ENCODE peak calls at places on chromosomes 1 and 21, in four cellular contexts. Y is CD8-positive, alpha-beta memory T cell; Z is suprapubic skin; N is psoas muscle. K is an unnamed sample.

GRCh38 chr1:220680085-220680687 is 10.0 kb upstream of the C1orf115 start:
- DNase-seq in Y (peak; percentile 12), Z (no peak), N (no peak), K (no peak)

GRCh38 chr1:219782311-219782710 is 146.0 kb downstream of the SLC30A10 start:
- DNase-seq in Y (no peak), Z (no peak), N (no peak), K (no peak)

GRCh38 chr1:44831516-44831915 is 11.5 kb downstream of the PTCH2 start:
- DNase-seq in Y (no peak), Z (no peak), N (peak; percentile 30), K (no peak)

GRCh38 chr1:58432813-58433668 is 113.5 kb downstream of the OMA1 start:
- DNase-seq in Y (no peak), Z (no peak), N (no peak), K (peak; percentile 73)

GRCh38 chr1:17861685-17862084 is 106.6 kb downstream of the ACTL8 start:
- DNase-seq in Y (no peak), Z (no peak), N (no peak), K (no peak)

GRCh38 chr1:209630383-209631219 is 21.6 kb downstream of the LAMB3 start:
- DNase-seq in Y (no peak), Z (no peak), N (no peak), K (no peak)

GRCh38 chr21:41950941-41951408 is 2.8 kb downstream of the C2CD2 start:
- DNase-seq in Y (no peak), Z (no peak), N (no peak), K (no peak)

GRCh38 chr1:172837816-172838680 is 179.1 kb downstream of the FASLG start:
- DNase-seq in Y (peak; percentile 61), Z (no peak), N (no peak), K (no peak)

GRCh38 chr1:219324629-219325367 is 151.1 kb downstream of the LYPLAL1 start:
- DNase-seq in Y (no peak), Z (no peak), N (no peak), K (no peak)

GRCh38 chr1:64745986-64746940 is 1.4 kb downstream of the RAVER2 start:
- DNase-seq in Y (no peak), Z (no peak), N (no peak), K (no peak)

GRCh38 chr1:1730870-1731269 is 6.7 kb upstream of the CDK11A start:
- DNase-seq in Y (no peak), Z (peak; percentile 45), N (no peak), K (no peak)

GRCh38 chr21:29217818-29218252 is 80.9 kb upstream of the BACH1 start:
- DNase-seq in Y (no peak), Z (no peak), N (no peak), K (no peak)

GRCh38 chr1:99852648-99853047 is 2.5 kb downstream of the AGL start:
- DNase-seq in Y (no peak), Z (no peak), N (no peak), K (no peak)

GRCh38 chr1:23743287-23744052 is at the start of gene ELOA:
- DNase-seq in Y (peak; percentile 78), Z (peak; percentile 84), N (peak; percentile 89), K (peak; percentile 59)

GRCh38 chr1:225446298-225446941 is 18.6 kb upstream of the LBR start:
- DNase-seq in Y (no peak), Z (peak; percentile 54), N (no peak), K (no peak)

GRCh38 chr1:83716641-83717040 is 282.3 kb downstream of the TTLL7 start:
- DNase-seq in Y (no peak), Z (no peak), N (no peak), K (no peak)

GRCh38 chr1:83715550-83715949 is 283.4 kb downstream of the TTLL7 start:
- DNase-seq in Y (no peak), Z (no peak), N (no peak), K (no peak)

GRCh38 chr1:83717785-83718184 is 281.1 kb downstream of the TTLL7 start:
- DNase-seq in Y (no peak), Z (no peak), N (no peak), K (no peak)

GRCh38 chr1:83718338-83718737 is 280.6 kb downstream of the TTLL7 start:
- DNase-seq in Y (no peak), Z (no peak), N (no peak), K (no peak)
- H3K27ac ChIP-seq in Y (no peak overlapping the region), Z (no peak overlapping the region), N (no peak overlapping the region), K (no peak overlapping the region)

DNA sequence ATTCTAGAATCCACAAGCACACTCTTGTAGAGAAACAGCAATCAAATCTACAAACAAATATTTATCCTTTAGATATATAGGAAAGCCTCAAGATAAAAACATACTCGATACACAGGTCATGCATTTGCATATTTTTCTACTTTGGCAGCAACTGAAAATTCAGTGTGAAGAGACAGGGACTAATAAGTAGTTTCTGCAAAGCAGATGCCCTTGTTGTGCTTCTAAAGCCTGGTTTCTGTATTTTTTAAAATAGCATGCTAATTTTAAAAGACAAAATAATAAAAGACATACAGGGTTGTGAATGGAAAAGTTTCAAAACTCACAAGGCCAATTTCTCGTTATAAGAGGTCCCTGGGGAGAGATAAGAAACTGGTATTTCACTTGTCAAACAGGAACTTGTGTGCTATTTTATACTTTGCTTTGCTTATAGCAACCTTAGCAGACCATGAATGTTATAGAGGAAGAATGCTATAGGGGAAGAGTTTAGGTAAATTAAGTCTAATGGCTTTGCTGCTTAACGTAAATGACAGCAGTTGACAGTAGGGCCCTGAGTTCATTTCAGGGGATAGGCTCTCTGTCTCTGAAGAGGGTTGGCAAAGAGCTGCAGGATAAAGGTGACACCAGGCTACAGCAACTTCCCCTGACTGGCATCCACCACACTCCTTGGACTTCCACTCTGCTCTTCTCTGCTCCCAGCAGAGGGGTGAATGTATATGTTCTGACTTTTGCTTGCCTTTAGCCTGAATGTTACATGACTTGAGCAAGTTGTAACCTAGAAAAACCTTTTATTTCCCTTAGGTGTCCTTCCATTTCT is 9.4 kb upstream of the RGS13 start:
- DNase-seq in Y (no peak), Z (no peak), N (no peak), K (no peak)
- H3K4me1 ChIP-seq in Y (no peaks in the 10 kb centered on the region), Z (peaks cover 2% of the 10 kb centered on the region), N (no peaks in the 10 kb centered on the region), K (no peaks in the 10 kb centered on the region)

GRCh38 chr21:45469273-45470086 is 64.5 kb downstream of the COL18A1 start:
- DNase-seq in Y (no peak), Z (no peak), N (peak; percentile 45), K (no peak)

GRCh38 chr21:45473496-45474322 is 68.5 kb downstream of the SLC19A1 start:
- DNase-seq in Y (no peak), Z (no peak), N (peak; percentile 47), K (no peak)

GRCh38 chr21:45472445-45473365 is 67.7 kb downstream of the COL18A1 start:
- DNase-seq in Y (no peak), Z (no peak), N (peak; percentile 62), K (no peak)

GRCh38 chr21:45470087-45470515 is 65.1 kb downstream of the COL18A1 start:
- DNase-seq in Y (no peak), Z (no peak), N (no peak), K (no peak)

DNA sequence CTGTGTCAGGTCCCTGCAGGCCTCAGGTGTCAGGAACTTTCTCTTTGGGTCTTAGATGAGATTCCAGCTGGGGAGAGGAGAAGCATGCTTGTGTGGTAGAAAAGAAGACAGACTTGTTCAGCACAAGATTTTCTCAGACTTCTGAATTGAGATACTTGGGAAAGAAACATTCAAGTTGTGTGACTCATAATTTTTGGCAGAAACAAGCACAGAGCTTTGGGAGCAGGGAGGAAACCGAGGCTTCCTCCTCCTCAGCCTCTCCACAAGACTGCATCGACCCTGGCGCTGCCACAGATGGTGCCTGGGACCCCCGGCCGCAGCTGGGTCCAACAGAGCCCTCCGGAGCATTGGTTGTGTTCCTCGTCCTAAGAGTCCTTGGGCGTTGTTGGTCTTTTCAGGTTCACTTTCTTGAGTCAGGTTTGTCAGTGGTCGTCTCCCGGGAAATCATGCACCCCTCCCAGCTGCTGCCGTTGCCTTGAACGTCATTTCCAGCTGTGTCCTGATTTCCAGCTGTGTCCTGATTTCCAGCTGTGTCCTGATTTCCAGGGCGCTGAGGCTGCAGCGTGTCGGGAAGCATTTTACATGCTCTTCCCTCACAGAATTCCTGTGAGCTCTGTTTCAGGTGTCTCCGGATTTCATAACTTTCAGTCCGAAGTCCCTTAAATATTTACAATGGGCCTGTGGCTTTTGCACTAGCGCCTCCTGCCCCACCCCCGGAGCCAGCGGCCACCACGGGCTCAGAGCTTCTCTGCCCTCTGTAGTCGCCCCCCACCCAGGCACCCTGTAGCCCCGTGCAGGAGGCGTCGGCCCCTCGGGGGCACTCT is 66.5 kb downstream of the COL18A1 start:
- DNase-seq in Y (no peak), Z (no peak), N (peak; percentile 72), K (peak; percentile 48)
- H3K27ac ChIP-seq in Y (no peak overlapping the region), Z (peak overlapping the region; percentile 86), N (peak overlapping the region; percentile 43), K (peak overlapping the region; percentile 70)

GRCh38 chr1:198671136-198671535 is 32.3 kb downstream of the PTPRC start:
- DNase-seq in Y (no peak), Z (no peak), N (no peak), K (no peak)
- H3K4me1 ChIP-seq in Y (peaks cover 96% of the 10 kb centered on the region), Z (no peaks in the 10 kb centered on the region), N (no peaks in the 10 kb centered on the region), K (no peaks in the 10 kb centered on the region)

DNA sequence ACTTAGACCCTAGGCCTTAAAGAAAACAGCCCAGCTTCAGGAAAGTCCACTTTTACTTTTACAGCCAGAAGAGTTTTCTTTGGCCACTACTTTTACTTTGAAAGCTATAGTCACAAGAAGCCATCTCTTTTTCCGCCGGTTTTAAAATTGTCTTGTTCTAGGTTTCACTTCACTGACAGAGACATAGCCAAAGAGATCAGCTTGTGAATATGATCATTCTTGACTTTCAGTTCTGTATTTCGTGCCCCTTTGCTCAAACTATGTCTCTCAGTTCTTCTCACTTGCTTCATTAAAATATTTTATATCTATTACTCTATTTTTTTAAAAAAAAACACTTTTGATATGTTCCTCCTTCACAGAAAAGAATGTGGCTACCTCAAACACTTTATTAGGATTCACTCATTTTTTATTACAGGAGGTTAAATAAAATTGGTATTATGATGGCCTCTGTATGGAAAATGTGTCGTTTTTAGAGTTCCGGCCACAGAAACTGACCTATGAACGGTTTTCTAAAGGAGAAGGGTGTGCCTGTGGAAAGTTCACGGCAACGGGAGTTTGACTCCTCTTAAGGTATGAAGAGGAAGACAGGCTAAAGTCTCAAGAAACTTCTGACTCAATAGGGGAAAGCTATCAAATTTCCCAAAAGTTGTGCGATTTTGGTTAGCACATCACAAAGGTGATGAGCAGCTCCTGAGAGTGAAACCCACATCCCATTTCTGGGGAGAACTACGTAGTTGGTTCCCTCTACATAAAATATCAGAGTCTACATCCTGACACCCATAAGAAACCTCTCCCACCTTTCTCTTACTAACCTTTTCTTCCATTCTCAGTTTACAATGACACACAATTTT is 1.2 kb downstream of the MCOLN2 start:
- DNase-seq in Y (no peak), Z (no peak), N (no peak), K (no peak)
- H3K27ac ChIP-seq in Y (peak overlapping the region; percentile 79), Z (no peak overlapping the region), N (no peak overlapping the region), K (no peak overlapping the region)

GRCh38 chr1:67719329-67720196 is 34.6 kb downstream of the GADD45A start:
- DNase-seq in Y (no peak), Z (no peak), N (no peak), K (no peak)
- H3K4me1 ChIP-seq in Y (no peaks in the 10 kb centered on the region), Z (peaks cover 54% of the 10 kb centered on the region), N (peaks cover 35% of the 10 kb centered on the region), K (peaks cover 18% of the 10 kb centered on the region)

DNA sequence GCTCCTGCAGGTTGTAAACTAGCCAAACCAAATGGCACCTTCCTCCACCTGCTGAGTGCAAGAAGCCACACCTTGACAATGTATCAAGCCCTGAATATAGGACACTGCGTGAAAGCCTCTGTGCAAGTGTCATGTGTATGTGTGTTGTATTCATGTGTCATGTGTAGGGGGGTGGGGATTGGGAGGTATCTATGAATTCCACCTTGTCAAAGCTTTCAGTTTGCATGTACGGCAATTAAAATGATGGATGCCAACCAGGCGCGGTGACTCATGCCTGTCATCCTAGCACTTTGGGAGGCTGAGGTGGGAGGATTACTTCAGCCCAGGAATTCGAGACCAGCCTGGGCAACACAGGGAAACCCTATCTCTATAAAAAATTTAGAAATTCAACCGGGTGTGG is 19.8 kb downstream of the CD34 start:
- DNase-seq in Y (no peak), Z (no peak), N (no peak), K (no peak)
- H3K27ac ChIP-seq in Y (no peak overlapping the region), Z (peak overlapping the region; percentile 79), N (peak overlapping the region; percentile 72), K (peak overlapping the region; percentile 60)

GRCh38 chr1:92975551-92976232 is 14.4 kb upstream of the DIPK1A start:
- DNase-seq in Y (no peak), Z (no peak), N (no peak), K (peak; percentile 10)
- H3K4me1 ChIP-seq in Y (peaks cover 33% of the 10 kb centered on the region), Z (peaks cover 15% of the 10 kb centered on the region), N (peaks cover 14% of the 10 kb centered on the region), K (peaks cover 7% of the 10 kb centered on the region)

K was measured in gastrocnemius medialis.